ENCODE peak calls at places on chromosomes 12 and 14, in six cellular contexts. V is mesendoderm, Z is fibroblast of lung, Q is HepG2, S is endothelial cell of umbilical vein, W is astrocyte. K is an unnamed sample.
A peak's percentile ranks its signal among the peaks of the same experiment; 100 is the strongest.

GRCh38 chr14:90356925-90357324 is 25.2 kb upstream of the NRDE2 start:
- DNase-seq in V (no peak), S (no peak), Q (no peak), W (no peak), Z (no peak), K (no peak)

GRCh38 chr14:104422301-104423223 is 157.0 kb upstream of the C14orf180 start:
- DNase-seq in S (no peak), Z (no peak), W (no peak), Q (no peak), V (no peak), K (no peak)

GRCh38 chr12:106332536-106332935 is 25.0 kb upstream of the POLR3B start:
- DNase-seq in Z (no peak), S (no peak), V (no peak), W (no peak), Q (no peak), K (no peak)

GRCh38 chr14:75439989-75440388 is 12.2 kb downstream of the JDP2 start:
- DNase-seq in S (no peak), Z (no peak), W (no peak), V (no peak), Q (no peak), K (no peak)

GRCh38 chr14:90554341-90554740 is 157.5 kb downstream of the CALM1 start:
- DNase-seq in W (no peak), S (no peak), Q (no peak), V (no peak), Z (no peak), K (no peak)

GRCh38 chr14:96177766-96178377 is 26.8 kb upstream of the BDKRB2 start:
- DNase-seq in V (no peak), W (no peak), Q (no peak), Z (no peak), S (no peak), K (peak; percentile 44)

GRCh38 chr14:53927171-53927570 is 29.5 kb downstream of the BMP4 start:
- DNase-seq in Q (peak; percentile 34), V (peak; percentile 87), Z (peak; percentile 61), W (peak; percentile 36), S (no peak), K (no peak)

GRCh38 chr14:55721353-55721752 is 141.3 kb downstream of the KTN1 start:
- DNase-seq in V (peak; percentile 81), Q (no peak), W (peak; percentile 98), Z (peak; percentile 98), S (peak; percentile 60), K (no peak)

GRCh38 chr12:69115955-69116354 is 123.4 kb upstream of the CPSF6 start:
- DNase-seq in Q (no peak), Z (no peak), W (no peak), S (no peak), V (peak; percentile 38), K (no peak)

GRCh38 chr12:41289461-41289860 is 101.3 kb downstream of the PDZRN4 start:
- DNase-seq in V (no peak), Z (no peak), W (no peak), Q (no peak), S (no peak), K (no peak)

GRCh38 chr12:102965281-102966155 is 8.0 kb downstream of the ASCL1 start:
- DNase-seq in Z (no peak), V (no peak), W (no peak), S (no peak), Q (no peak), K (no peak)

GRCh38 chr14:24978862-24979724 is 70.9 kb downstream of the STXBP6 start:
- DNase-seq in S (no peak), W (peak; percentile 63), V (peak; percentile 52), Q (peak; percentile 93), Z (peak; percentile 68), K (peak; percentile 58)

GRCh38 chr14:73777420-73777819 is 63.2 kb upstream of the PNMA1 start:
- DNase-seq in Q (no peak), V (peak; percentile 85), S (no peak), W (no peak), Z (no peak), K (no peak)

GRCh38 chr14:95533391-95533821 is 1.4 kb upstream of the GLRX5 start:
- DNase-seq in W (peak; percentile 42), S (peak; percentile 67), Q (peak; percentile 21), Z (peak; percentile 61), V (peak; percentile 44), K (peak; percentile 42)

GRCh38 chr14:98907981-98908544 is 363.9 kb downstream of the BCL11B start:
- DNase-seq in Z (no peak), V (no peak), Q (no peak), S (no peak), W (no peak), K (no peak)

GRCh38 chr12:59689776-59690175 is 93.9 kb downstream of the SLC16A7 start:
- DNase-seq in V (peak; percentile 65), Q (no peak), W (peak; percentile 37), S (no peak), Z (peak; percentile 52), K (no peak)

GRCh38 chr12:27344246-27344645 is 11.6 kb downstream of the BMAL2 start:
- DNase-seq in S (no peak), Z (no peak), V (no peak), Q (no peak), W (no peak), K (no peak)
- H3K79me2 ChIP-seq in S (peaks cover 78% of the 10 kb centered on the region), Z (peaks cover 67% of the 10 kb centered on the region), V (peaks cover 1% of the 10 kb centered on the region), Q (peaks cover 11% of the 10 kb centered on the region), W (peaks cover 81% of the 10 kb centered on the region), K (no peaks in the 10 kb centered on the region)

DNA sequence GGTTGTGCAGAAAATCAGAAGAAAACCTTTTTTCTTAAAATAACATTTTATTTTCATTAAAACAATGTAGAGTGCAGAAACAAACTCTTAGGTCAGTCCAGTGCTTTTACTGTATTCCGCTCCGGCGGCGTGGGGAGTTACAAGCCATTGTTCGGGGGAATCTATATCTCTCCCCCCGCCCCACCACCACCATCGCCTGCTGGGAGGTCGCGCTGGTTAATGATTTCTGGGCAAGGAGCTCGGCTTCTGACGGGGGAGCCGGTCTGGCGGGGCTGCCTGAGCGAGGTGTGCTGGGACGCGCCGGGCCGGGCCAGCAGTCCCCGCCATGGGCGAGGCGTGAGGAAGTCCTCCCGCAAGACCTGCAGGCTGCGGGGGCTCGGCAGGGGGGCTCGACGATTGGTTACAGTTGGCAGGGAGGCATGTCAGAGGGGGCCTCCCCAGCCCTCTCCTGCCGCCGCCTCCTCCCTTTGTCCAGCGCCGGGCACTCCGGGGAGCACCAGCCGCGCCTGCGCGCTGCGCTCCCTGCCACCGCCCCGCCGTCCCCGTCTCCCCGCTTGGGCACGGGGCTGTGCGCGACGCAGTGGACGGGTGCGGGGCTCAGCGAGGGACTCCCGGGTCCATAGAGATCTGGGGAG is 1.0 kb upstream of the DUSP6 start:
- DNase-seq in Z (peak; percentile 78), S (peak; percentile 81), W (peak; percentile 59), V (peak; percentile 95), Q (peak; percentile 89), K (peak; percentile 91)
- H3K79me2 ChIP-seq in Z (peaks cover 45% of the 10 kb centered on the region), S (peaks cover 39% of the 10 kb centered on the region), W (peaks cover 57% of the 10 kb centered on the region), V (peaks cover 33% of the 10 kb centered on the region), Q (peaks cover 62% of the 10 kb centered on the region), K (peaks cover 52% of the 10 kb centered on the region)

GRCh38 chr14:51239813-51240803 is at the start of gene TMX1:
- DNase-seq in S (peak; percentile 99), Q (peak; percentile 99), V (peak; percentile 100), Z (peak; percentile 97), W (peak; percentile 95), K (peak; percentile 99)
- H3K79me2 ChIP-seq in S (peaks cover 44% of the 10 kb centered on the region), Q (peaks cover 45% of the 10 kb centered on the region), V (peaks cover 29% of the 10 kb centered on the region), Z (peaks cover 42% of the 10 kb centered on the region), W (peaks cover 52% of the 10 kb centered on the region), K (peaks cover 50% of the 10 kb centered on the region)

GRCh38 chr12:11658796-11659195 is 9.3 kb downstream of the ETV6 start:
- DNase-seq in Z (peak; percentile 94), S (no peak), V (no peak), Q (no peak), W (peak; percentile 93), K (no peak)
- H3K79me2 ChIP-seq in Z (peaks cover 21% of the 10 kb centered on the region), S (peaks cover 99% of the 10 kb centered on the region), V (peaks cover 16% of the 10 kb centered on the region), Q (no peaks in the 10 kb centered on the region), W (peaks cover 93% of the 10 kb centered on the region), K (peaks cover 97% of the 10 kb centered on the region)

GRCh38 chr14:33916663-33917565 is 34.0 kb downstream of the EGLN3 start:
- DNase-seq in Z (peak; percentile 74), W (peak; percentile 65), Q (no peak), V (peak; percentile 62), S (peak; percentile 88), K (no peak)
- H3K79me2 ChIP-seq in Z (no peaks in the 10 kb centered on the region), W (no peaks in the 10 kb centered on the region), Q (no peaks in the 10 kb centered on the region), V (no peaks in the 10 kb centered on the region), S (no peaks in the 10 kb centered on the region), K (no peaks in the 10 kb centered on the region)

DNA sequence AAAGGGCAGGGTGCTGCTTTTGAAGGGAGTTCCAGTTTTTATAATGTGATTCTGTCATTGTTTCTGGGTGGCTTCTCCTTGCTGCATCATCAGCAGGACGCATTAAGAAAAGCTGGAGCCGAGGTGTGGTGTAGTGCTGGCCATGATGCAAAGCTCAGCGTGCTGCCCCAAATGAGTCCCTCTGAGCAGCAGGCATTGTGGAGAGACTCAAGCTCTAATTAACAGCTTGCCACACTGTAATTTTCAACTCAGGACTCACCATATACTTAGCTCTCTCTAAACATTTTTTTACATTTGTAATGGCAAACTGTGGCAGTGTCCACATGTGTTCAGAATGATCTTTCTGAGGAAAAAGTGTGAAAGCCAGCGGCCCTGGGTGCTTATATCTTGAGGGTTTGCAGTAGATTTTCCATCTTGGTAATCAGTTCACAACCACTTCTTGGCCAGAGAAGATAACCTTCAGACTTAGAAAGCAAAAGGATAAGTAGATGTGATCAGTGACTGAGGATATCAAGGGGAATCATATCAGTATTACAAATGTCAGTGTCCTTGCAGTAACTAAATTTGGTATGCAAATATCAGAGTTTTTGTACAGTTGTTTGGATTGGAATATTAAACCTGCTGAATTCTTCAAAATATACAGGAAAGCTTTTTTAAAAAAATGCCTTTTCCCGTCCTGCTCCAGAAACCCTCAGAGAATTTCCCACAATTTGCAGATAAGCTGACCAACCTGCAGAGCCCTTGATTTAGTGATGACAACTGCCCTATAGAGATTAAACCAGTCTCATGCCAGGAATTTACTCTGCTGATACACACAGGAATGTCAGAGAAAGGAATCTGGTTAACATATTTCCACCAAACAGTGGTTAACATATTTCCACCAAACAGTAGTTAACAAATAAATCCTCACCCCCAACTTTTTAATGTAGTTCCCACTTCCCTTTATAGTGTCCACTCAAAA is 63.6 kb downstream of the DAAM1 start:
- DNase-seq in W (peak; percentile 94), S (no peak), Q (no peak), Z (peak; percentile 95), V (peak; percentile 89), K (no peak)
- H3K79me2 ChIP-seq in W (peaks cover 17% of the 10 kb centered on the region), S (peaks cover 7% of the 10 kb centered on the region), Q (peaks cover 40% of the 10 kb centered on the region), Z (no peaks in the 10 kb centered on the region), V (no peaks in the 10 kb centered on the region), K (peaks cover 82% of the 10 kb centered on the region)

GRCh38 chr12:57156701-57157403 is 9.4 kb upstream of the LRP1-AS start:
- DNase-seq in V (no peak), Z (no peak), W (no peak), S (no peak), Q (no peak), K (no peak)
- H3K79me2 ChIP-seq in V (no peaks in the 10 kb centered on the region), Z (peaks cover 22% of the 10 kb centered on the region), W (peaks cover 14% of the 10 kb centered on the region), S (no peaks in the 10 kb centered on the region), Q (no peaks in the 10 kb centered on the region), K (peaks cover 14% of the 10 kb centered on the region)

DNA sequence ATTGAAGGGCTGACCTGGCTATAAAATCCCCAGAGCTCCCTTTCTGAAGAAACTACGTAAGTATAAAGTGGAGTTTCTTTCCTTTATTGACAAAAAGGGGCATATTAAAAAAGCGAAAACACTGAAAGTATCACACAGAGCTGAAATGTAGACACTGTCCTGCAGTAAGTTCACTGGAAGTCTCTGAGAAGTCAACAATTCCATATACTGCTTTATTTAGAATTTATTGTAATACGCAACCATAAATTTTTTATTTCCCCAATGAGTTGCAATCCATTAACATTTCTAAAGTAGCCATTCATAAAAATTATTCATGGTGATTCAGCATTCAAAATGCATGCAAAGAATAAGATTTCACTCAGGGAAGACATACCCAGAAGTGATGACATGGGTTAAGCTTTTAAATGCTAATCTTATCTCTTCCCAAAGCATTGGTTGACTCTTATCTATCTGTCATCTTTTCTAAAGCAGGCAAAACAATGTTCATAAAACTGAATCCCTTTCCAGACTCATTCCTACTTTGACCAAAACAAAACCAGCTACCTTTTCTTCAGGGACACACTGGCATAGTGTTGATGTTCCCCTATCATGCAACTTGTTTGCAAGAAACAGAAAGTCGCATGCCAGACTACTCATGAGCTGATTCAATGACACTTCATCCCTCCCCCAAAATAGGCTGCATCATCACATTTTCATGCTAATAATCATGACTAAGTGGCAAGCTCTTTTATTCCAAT is 17.3 kb downstream of the KITLG start:
- DNase-seq in S (no peak), V (peak; percentile 42), W (peak; percentile 54), Z (peak; percentile 61), Q (no peak), K (no peak)
- H3K79me2 ChIP-seq in S (peaks cover 4% of the 10 kb centered on the region), V (peaks cover 21% of the 10 kb centered on the region), W (peaks cover 90% of the 10 kb centered on the region), Z (peaks cover 83% of the 10 kb centered on the region), Q (no peaks in the 10 kb centered on the region), K (peaks cover 65% of the 10 kb centered on the region)